ENCODE peak calls at places on chromosomes 5 and 9, in nine cellular contexts. F is tibial nerve, K is cardiac fibroblast, I is AG04450, C is NB4, J is left ventricle myocardium inferior, P is WTC11, U is fibroblast of mammary gland, B is Peyer's patch. T is an unnamed sample.
A peak's percentile ranks its signal among the peaks of the same experiment; 100 is the strongest.

GRCh38 chr5:130773813-130774212 is 391.2 kb downstream of the HINT1 start:
- DNase-seq in F (no peak), K (peak; percentile 2), I (no peak), C (peak; percentile 6), J (no peak), P (no peak), U (peak; percentile 4), B (no peak), T (no peak)

GRCh38 chr9:108083160-108083559 is 593.6 kb upstream of the KLF4 start:
- DNase-seq in F (no peak), K (no peak), I (no peak), C (no peak), J (no peak), P (no peak), U (no peak), B (no peak), T (no peak)

GRCh38 chr9:93500571-93501298 is 47.4 kb upstream of the FAM120AOS start:
- DNase-seq in F (no peak), K (no peak), I (no peak), C (no peak), J (no peak), P (no peak), U (no peak), B (no peak), T (no peak)

GRCh38 chr5:172173771-172174170 is 14.3 kb downstream of the STK10 start:
- DNase-seq in F (no peak), K (peak; percentile 90), I (no peak), C (peak; percentile 88), J (no peak), P (no peak), U (peak; percentile 78), B (no peak), T (no peak)

GRCh38 chr5:92775711-92776615 is 805.1 kb downstream of the NR2F1-AS1 start:
- DNase-seq in F (no peak), K (peak; percentile 38), I (no peak), C (no peak), J (no peak), P (no peak), U (peak; percentile 41), B (no peak), T (no peak)

GRCh38 chr5:109694451-109694891 is 4.7 kb downstream of the MAN2A1 start:
- DNase-seq in F (no peak), K (peak; percentile 45), I (no peak), C (no peak), J (no peak), P (no peak), U (peak; percentile 20), B (no peak), T (no peak)

GRCh38 chr9:98811051-98811650 is 3.7 kb downstream of the GALNT12 start:
- DNase-seq in F (no peak), K (peak; percentile 93), I (peak; percentile 46), C (no peak), J (no peak), P (no peak), U (peak; percentile 98), B (no peak), T (peak; percentile 50)

GRCh38 chr9:20906326-20906725 is 125.1 kb downstream of the HACD4 start:
- DNase-seq in F (no peak), K (no peak), I (no peak), C (no peak), J (no peak), P (no peak), U (peak; percentile 37), B (no peak), T (peak; percentile 69)

GRCh38 chr5:55383254-55383653 is 75.5 kb downstream of the MTREX start:
- DNase-seq in F (no peak), K (no peak), I (no peak), C (no peak), J (no peak), P (no peak), U (no peak), B (no peak), T (no peak)

GRCh38 chr9:77588319-77588937 is 59.7 kb downstream of the GNA14 start:
- DNase-seq in F (no peak), K (peak; percentile 81), I (peak; percentile 51), C (peak; percentile 57), J (no peak), P (no peak), U (peak; percentile 94), B (no peak), T (peak; percentile 10)

GRCh38 chr9:110752766-110753165 is 84.2 kb downstream of the MUSK start:
- DNase-seq in F (no peak), K (peak; percentile 98), I (peak; percentile 83), C (no peak), J (no peak), P (no peak), U (peak; percentile 99), B (no peak), T (peak; percentile 92)

GRCh38 chr5:37774912-37775483 is 64.8 kb downstream of the GDNF start:
- DNase-seq in F (no peak), K (peak; percentile 80), I (no peak), C (peak; percentile 57), J (no peak), P (peak; percentile 67), U (peak; percentile 67), B (no peak), T (no peak)

GRCh38 chr5:74372502-74373445 is 267.8 kb downstream of the ENC1 start:
- DNase-seq in F (no peak), K (no peak), I (peak; percentile 33), C (no peak), J (no peak), P (no peak), U (no peak), B (no peak), T (no peak)

GRCh38 chr5:132220476-132220875 is 7.2 kb downstream of the P4HA2 start:
- DNase-seq in F (no peak), K (no peak), I (no peak), C (no peak), J (no peak), P (no peak), U (no peak), B (no peak), T (no peak)

GRCh38 chr5:157924931-157925729 is 66.2 kb upstream of the CLINT1 start:
- DNase-seq in F (no peak), K (peak; percentile 21), I (no peak), C (no peak), J (no peak), P (no peak), U (peak; percentile 47), B (no peak), T (no peak)

GRCh38 chr5:52632281-52632680 is 155.4 kb upstream of the ITGA1 start:
- DNase-seq in F (no peak), K (no peak), I (no peak), C (no peak), J (no peak), P (no peak), U (no peak), B (no peak), T (no peak)

GRCh38 chr9:7123743-7124142 is 366.0 kb downstream of the KDM4C start:
- DNase-seq in F (no peak), K (peak; percentile 9), I (no peak), C (no peak), J (no peak), P (no peak), U (peak; percentile 17), B (no peak), T (no peak)

GRCh38 chr9:109507421-109507838 is 9.3 kb upstream of the PTPN3 start:
- DNase-seq in F (no peak), K (peak; percentile 96), I (peak; percentile 24), C (no peak), J (no peak), P (no peak), U (peak; percentile 89), B (no peak), T (peak; percentile 71)

GRCh38 chr5:180605554-180606214 is 14.4 kb upstream of the SCGB3A1 start:
- DNase-seq in F (no peak), K (peak; percentile 75), I (peak; percentile 23), C (peak; percentile 76), J (no peak), P (peak; percentile 78), U (peak; percentile 63), B (no peak), T (no peak)

GRCh38 chr5:92599217-92599810 is 981.7 kb downstream of the NR2F1-AS1 start:
- DNase-seq in F (no peak), K (no peak), I (no peak), C (peak; percentile 8), J (no peak), P (no peak), U (peak; percentile 44), B (no peak), T (no peak)

GRCh38 chr5:149345892-149346222 is 558 bp downstream of the GRPEL2 start:
- DNase-seq in F (no peak), K (peak; percentile 56), I (no peak), C (peak; percentile 59), J (no peak), P (no peak), U (peak; percentile 35), B (no peak), T (no peak)

GRCh38 chr5:59922220-59922619 is 28.7 kb upstream of the PDE4D start:
- DNase-seq in F (no peak), K (no peak), I (no peak), C (no peak), J (no peak), P (no peak), U (no peak), B (no peak), T (no peak)

GRCh38 chr5:59921816-59922215 is 28.3 kb upstream of the PDE4D start:
- DNase-seq in F (no peak), K (no peak), I (no peak), C (no peak), J (no peak), P (peak; percentile 43), U (no peak), B (no peak), T (no peak)

GRCh38 chr5:59917121-59917520 is 23.6 kb upstream of the PDE4D start:
- DNase-seq in F (no peak), K (no peak), I (no peak), C (peak; percentile 22), J (no peak), P (no peak), U (peak; percentile 12), B (no peak), T (no peak)
- TF ChIP-seq CTCF in F (no peak), K (no peak), I (no peak), C (no peak), J (no peak), P (no peak), U (no peak), B (no peak), T (no peak)

GRCh38 chr5:43227655-43228054 is 35.6 kb downstream of the NIM1K start:
- DNase-seq in F (no peak), K (peak; percentile 79), I (peak; percentile 21), C (peak; percentile 37), J (no peak), P (no peak), U (peak; percentile 76), B (no peak), T (peak; percentile 14)
- TF ChIP-seq CTCF in F (peak; percentile 11), K (peak; percentile 63), I (peak; percentile 53), C (peak; percentile 35), J (peak; percentile 54), P (peak; percentile 40), U (peak; percentile 62), B (peak; percentile 32), T (peak; percentile 43)

GRCh38 chr9:129175825-129176633 is 2.0 kb downstream of the IER5L start:
- DNase-seq in F (peak; percentile 78), K (peak; percentile 94), I (peak; percentile 79), C (peak; percentile 84), J (peak; percentile 84), P (peak; percentile 86), U (peak; percentile 87), B (peak; percentile 90), T (peak; percentile 88)
- TF ChIP-seq CTCF in F (peak; percentile 24), K (no peak), I (no peak), C (no peak), J (no peak), P (no peak), U (no peak), B (peak; percentile 11), T (no peak)

GRCh38 chr5:140869555-140869886 is 764 bp downstream of the PCDHA11 start:
- DNase-seq in F (no peak), K (peak; percentile 33), I (no peak), C (no peak), J (no peak), P (no peak), U (peak; percentile 19), B (no peak), T (no peak)
- TF ChIP-seq CTCF in F (no peak), K (no peak), I (no peak), C (peak; percentile 56), J (no peak), P (no peak), U (peak; percentile 29), B (no peak), T (no peak)